ENCODE peak calls at places on chromosomes 1 and 21, in ten cellular contexts. X, C, R, F, Y, B, W, K, V and H are unnamed samples.
A peak's percentile ranks its signal among the peaks of the same experiment; 100 is the strongest.

GRCh38 chr1:154398141-154398540 is 7.0 kb upstream of the IL6R start:
- DNase-seq in C (no peak), V (no peak), Y (no peak), B (no peak), W (no peak), X (no peak), R (peak; percentile 13), F (no peak), K (no peak), H (no peak)

GRCh38 chr1:44243782-44244495 is 30.7 kb downstream of the DMAP1 start:
- DNase-seq in F (no peak), B (no peak), Y (no peak), X (no peak), C (no peak), W (no peak), V (no peak), R (no peak), K (no peak), H (no peak)

GRCh38 chr1:221793439-221794078 is 51.7 kb upstream of the DUSP10 start:
- DNase-seq in R (no peak), V (no peak), X (no peak), K (no peak), C (no peak), W (no peak), F (peak; percentile 41), Y (no peak), B (no peak), H (no peak)

GRCh38 chr1:86356247-86356646 is 39.9 kb downstream of the ODF2L start:
- DNase-seq in F (peak; percentile 22), W (no peak), V (no peak), C (no peak), X (no peak), K (no peak), Y (peak; percentile 0), R (no peak), B (peak; percentile 1), H (no peak)

GRCh38 chr1:235011064-235011598 is 117.5 kb downstream of the TOMM20 start:
- DNase-seq in V (no peak), X (no peak), C (no peak), R (peak; percentile 85), Y (no peak), F (no peak), K (no peak), W (peak; percentile 8), B (no peak), H (no peak)

GRCh38 chr1:26799479-26800133 is 11.9 kb downstream of the PIGV start:
- DNase-seq in F (peak; percentile 84), R (peak; percentile 67), C (peak; percentile 28), Y (peak; percentile 57), V (no peak), W (no peak), X (no peak), B (no peak), K (peak; percentile 81), H (no peak)

GRCh38 chr21:42097860-42098259 is 26.7 kb downstream of the UMODL1 start:
- DNase-seq in C (peak; percentile 53), K (peak; percentile 95), B (peak; percentile 49), W (no peak), R (no peak), F (peak; percentile 98), V (peak; percentile 75), Y (peak; percentile 72), X (peak; percentile 84), H (peak; percentile 94)

GRCh38 chr1:53049574-53049967 is 12.4 kb upstream of the PODN start:
- DNase-seq in X (no peak), V (no peak), F (peak; percentile 55), K (peak; percentile 21), C (no peak), Y (no peak), B (no peak), W (no peak), R (no peak), H (no peak)

GRCh38 chr1:190497561-190497960 is 19.9 kb upstream of the BRINP3 start:
- DNase-seq in R (no peak), X (no peak), K (no peak), B (no peak), F (no peak), C (no peak), V (no peak), W (no peak), Y (no peak), H (no peak)

GRCh38 chr1:162391790-162392563 is 10.4 kb downstream of the C1orf226 start:
- DNase-seq in V (peak; percentile 47), B (no peak), F (peak; percentile 43), Y (peak; percentile 28), R (no peak), K (peak; percentile 80), C (peak; percentile 48), W (no peak), X (peak; percentile 40), H (peak; percentile 48)

GRCh38 chr1:64033667-64034215 is 169.7 kb upstream of the UBE2U start:
- DNase-seq in B (no peak), R (no peak), Y (no peak), W (no peak), C (no peak), X (no peak), F (peak; percentile 83), V (no peak), K (peak; percentile 82), H (no peak)